ENCODE peak calls at places on chromosomes 4 and X, in four cellular contexts. I is hepatocyte, W is caudate nucleus, J is mammary epithelial cell. Y is an unnamed sample.

GRCh38 chrX:20116087-20116574 is 576 bp downstream of the MAP7D2 start:
- DNase-seq in J (no peak), W (no peak), I (no peak), Y (no peak)

GRCh38 chr4:48602222-48602621 is 112.2 kb downstream of the ZAR1 start:
- DNase-seq in I (no peak), W (no peak), J (peak), Y (no peak)

GRCh38 chrX:68571292-68572256 is 72.7 kb downstream of the YIPF6 start:
- DNase-seq in W (peak), I (peak), J (peak), Y (no peak)

GRCh38 chr4:166065324-166065723 is 192.3 kb downstream of the TLL1 start:
- DNase-seq in W (no peak), I (no peak), J (peak), Y (no peak)

GRCh38 chr4:53314257-53314656 is 51.6 kb downstream of the SCFD2 start:
- DNase-seq in I (no peak), J (no peak), W (no peak), Y (no peak)

GRCh38 chrX:20974326-20974725 is 399.9 kb upstream of the CNKSR2 start:
- DNase-seq in J (peak), W (no peak), I (no peak), Y (no peak)

GRCh38 chr4:130043796-130044195 is 947.8 kb downstream of the C4orf33 start:
- DNase-seq in W (no peak), I (peak), J (no peak), Y (no peak)

GRCh38 chr4:144754562-144755410 is 108.8 kb downstream of the HHIP start:
- DNase-seq in W (no peak), J (peak), I (no peak), Y (no peak)

GRCh38 chr4:98939892-98940298 is 11.0 kb upstream of the EIF4E start:
- DNase-seq in J (peak), W (no peak), I (peak), Y (no peak)

GRCh38 chr4:116275006-116275405 is 810.4 kb downstream of the TRAM1L1 start:
- DNase-seq in J (no peak), W (no peak), I (no peak), Y (no peak)

DNA sequence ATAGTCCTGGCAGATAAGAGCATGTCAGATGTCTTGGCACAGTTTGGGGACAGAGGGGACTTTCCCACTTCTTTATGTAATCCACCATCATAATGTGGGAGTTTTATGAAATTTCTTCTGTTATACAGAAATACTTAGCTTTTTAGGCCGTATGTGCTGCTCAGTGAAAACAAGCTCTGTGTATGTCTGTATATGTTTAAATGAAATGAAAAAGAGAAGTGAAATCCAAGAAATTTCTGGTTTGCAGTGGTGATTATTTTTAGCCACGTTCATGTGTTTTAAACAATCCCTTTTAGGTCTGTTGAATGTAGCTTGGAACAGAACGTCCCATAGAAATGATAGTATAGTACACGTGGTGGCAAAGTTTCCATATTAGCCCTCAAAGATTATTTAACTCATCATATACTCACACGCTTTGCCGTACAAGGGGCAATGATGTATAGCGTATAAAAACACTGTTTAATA is 41.0 kb downstream of the GAB1 start:
- DNase-seq in I (no peak), J (no peak), W (no peak), Y (no peak)
- H3K27ac ChIP-seq in I (peak), J (no peak), W (peak), Y (peak)

GRCh38 chr4:36255575-36255974 is 11.3 kb upstream of the ARAP2 start:
- DNase-seq in W (no peak), I (no peak), J (no peak), Y (peak)
- H3K27ac ChIP-seq in W (peak), I (no peak), J (no peak), Y (peak)

GRCh38 chrX:110022555-110023448 is 19.9 kb downstream of the TMEM164 start:
- DNase-seq in J (no peak), I (no peak), W (no peak), Y (no peak)

GRCh38 chrX:110015915-110016314 is 13.0 kb downstream of the TMEM164 start:
- DNase-seq in J (no peak), W (no peak), I (no peak), Y (no peak)

GRCh38 chrX:110026099-110026844 is 23.4 kb downstream of the TMEM164 start:
- DNase-seq in J (peak), I (peak), W (no peak), Y (no peak)

DNA sequence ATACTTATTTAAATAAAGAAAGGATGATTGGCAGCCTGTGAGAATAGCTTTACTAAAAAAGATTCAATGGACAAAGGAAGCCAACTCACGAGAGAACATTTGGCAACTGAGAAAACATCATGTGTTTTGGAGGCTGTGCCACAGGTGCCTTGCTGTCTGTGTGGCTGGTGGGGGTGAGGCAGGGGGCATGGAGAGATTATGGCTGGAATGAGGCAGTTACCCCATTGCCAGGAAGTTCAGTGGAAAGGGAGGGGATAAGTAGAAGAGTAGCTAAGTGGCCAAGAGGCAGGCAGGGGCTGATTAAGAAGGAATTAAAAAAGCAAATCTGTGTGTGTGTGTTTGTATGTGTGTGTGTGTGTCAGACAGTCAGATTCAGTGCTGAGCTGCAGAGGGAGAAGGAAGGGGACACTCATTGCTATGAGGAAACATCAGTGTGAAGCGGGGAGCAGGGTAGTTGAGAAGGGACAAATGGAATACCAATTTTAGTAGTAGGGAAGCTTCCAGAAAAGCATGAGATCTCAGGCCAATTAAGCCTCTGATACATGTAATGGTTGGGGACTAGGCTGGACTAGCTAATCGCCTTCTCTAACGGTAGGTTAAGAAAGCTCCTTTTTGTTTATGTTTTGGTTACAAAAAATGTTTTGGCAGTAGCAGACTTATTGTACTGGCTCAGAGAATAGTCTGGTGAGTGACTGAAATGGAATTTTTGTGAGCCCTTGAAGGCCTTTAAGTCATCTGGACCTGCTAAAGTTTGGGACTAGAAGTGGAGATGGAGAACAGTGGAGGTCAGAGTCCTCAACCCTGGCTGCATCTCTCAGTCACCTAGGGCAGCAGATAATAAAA is 18.5 kb downstream of the TMEM164 start:
- DNase-seq in I (no peak), W (no peak), J (no peak), Y (no peak)
- H3K27ac ChIP-seq in I (no peak), W (peak), J (no peak), Y (no peak)

DNA sequence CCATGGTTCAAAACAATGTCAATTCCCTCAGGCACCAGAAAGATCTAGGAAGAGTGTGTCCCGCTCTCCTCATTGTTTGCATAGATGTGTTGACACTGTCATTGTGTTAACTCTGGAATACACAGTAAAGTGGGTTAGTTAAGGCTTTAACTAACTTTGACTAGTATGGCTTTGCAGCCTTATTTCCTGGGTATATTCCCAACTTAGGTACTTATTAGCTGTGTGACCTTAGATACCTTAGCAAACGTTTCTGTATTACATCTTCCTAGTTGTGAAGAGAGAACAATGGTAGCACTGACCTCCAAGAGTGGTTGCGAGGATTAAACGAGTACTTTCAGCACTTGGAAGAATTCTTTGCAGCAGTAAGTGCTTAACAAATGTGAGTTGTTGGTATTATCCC is 97.6 kb upstream of the PGRMC2 start:
- DNase-seq in W (no peak), J (no peak), I (no peak), Y (no peak)
- H3K27ac ChIP-seq in W (no peak), J (peak), I (peak), Y (no peak)

GRCh38 chr4:158015241-158015640 is 157.6 kb downstream of the GASK1B start:
- DNase-seq in I (no peak), W (no peak), J (peak), Y (no peak)
- H3K27ac ChIP-seq in I (no peak), W (peak), J (peak), Y (no peak)

DNA sequence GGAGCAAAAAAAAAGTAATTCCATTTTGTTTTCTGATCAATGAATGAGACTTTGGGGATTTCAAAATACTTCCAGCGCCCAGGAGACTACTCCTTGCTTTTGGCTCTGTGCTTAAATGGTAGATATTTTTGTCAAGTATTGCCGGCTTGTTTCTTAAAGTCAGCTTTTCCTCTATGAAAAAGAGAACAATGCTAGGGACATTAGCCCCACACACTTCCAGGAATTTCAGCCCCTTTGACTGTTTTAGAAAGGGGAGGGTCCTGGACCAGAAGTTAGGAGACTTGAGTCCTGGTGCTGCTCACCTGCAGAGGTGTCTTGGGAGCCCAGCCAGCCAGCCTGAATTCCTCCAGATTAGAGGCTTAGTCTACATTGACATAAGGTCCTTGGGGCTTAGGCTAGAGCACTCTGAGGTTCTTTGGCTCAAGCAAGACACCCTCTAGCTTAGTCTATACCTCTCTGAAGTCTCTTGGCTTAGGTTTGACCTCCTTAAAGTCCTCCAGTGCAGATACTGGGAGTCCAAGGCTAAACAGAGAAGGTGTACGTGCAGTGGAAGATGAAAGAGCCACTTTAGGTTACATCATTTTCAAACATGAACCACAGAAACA is 1.6 kb upstream of the SETD7 start:
- DNase-seq in I (no peak), J (no peak), W (no peak), Y (no peak)
- H3K27ac ChIP-seq in I (peak), J (no peak), W (no peak), Y (peak)

GRCh38 chrX:127574829-127575228 is 477.4 kb downstream of the ACTRT1 start:
- DNase-seq in J (no peak), I (no peak), W (no peak), Y (no peak)

GRCh38 chrX:127570276-127570675 is 481.9 kb downstream of the ACTRT1 start:
- DNase-seq in J (no peak), I (no peak), W (no peak), Y (no peak)
- H3K27ac ChIP-seq in J (no peak), I (no peak), W (no peak), Y (no peak)

DNA sequence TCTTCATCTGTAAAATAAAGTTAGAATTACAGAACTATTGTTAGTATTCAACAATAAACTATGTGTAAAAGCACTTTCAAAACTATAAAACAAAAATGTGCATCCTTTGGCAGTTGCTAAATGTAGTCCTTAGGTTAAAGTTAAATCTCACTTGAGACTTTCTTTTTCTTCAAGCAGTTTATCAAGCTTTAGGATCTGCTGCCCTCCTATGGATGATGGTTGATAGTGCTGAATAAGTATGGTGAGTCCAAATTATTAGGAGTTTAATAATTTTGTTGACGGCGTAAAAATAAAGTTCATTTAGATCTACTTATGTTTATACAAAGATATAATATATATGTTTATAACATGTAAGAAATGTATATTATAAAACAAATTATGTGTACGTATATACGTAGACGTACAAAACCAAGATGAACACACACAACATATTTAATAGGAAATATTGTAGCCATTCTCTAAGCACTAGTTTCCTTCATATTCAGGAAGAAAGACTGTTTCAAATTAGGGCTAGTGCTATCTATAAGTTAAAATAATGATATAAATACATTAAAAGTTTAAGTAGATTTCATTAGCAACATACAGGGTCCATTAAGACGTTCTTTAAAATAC is 22.3 kb downstream of the UGT2A2 start:
- DNase-seq in W (no peak), I (peak), J (peak), Y (no peak)
- H3K27ac ChIP-seq in W (no peak), I (no peak), J (no peak), Y (no peak)

DNA sequence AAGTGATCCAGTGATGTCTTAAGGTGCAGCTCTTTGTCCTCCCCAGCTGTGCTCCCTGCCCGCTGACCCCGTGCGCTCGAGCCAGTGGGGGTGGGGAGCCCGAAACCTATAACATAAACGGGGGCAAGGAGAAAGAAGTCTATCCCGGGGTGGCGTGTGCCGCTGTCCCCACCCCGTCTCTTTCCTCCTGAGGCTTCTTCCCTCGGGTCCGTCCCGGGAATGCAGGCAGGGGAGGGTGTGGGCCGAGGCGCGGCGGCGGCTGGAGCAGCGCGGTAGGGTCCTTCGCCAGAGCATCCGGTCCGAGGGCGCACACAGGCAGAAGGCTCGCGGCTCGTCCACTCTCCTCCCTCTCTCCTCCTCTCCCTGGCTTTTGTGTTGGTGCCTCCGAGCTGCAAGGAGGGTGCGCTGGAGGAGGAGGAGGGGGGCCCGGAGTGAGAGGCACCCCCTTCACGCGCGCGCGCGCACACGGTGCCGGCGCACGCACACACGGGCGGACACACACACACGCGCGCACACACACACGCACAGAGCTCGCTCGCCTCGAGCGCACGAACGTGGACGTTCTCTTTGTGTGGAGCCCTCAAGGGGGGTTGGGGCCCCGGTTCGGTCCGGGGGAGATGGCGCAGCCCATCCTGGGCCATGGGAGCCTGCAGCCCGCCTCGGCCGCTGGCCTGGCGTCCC is at the start of gene RAB33A:
- DNase-seq in W (peak), I (peak), J (no peak), Y (peak)
- H3K27ac ChIP-seq in W (peak), I (peak), J (no peak), Y (peak)

DNA sequence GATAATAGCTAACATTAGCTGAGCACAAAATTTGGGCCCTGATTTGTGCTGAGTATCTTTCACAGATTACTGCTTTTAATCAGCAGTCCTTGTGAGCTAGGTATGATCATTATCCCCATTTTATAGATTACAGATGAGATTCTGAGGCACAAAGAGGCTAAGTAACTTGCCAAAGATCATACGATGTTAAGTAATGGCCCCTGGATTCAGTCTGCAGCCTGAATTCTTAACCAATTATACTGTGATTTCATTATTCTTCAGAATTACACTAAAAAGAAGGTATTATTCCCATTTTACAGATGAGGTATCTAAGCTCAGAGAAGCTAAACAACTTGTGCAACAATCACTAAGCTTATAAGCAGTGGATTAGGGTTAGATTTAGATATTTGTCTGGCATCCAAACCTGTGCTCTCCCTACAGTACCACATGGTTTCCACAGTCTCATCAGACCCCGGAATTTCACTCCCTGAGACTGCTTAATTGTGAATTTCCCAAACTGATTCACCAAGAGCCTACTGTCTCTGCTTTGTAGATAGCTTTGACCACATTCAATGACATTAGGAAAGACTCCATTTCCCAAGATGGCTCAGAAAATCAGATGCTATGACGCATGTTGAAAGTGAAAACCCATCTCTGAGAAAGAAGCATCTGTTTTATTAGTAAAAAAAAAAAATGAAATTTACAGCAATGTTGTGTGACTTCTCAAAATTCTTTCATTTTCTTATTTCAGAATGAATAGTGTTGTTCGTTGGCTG is 97.7 kb upstream of the MYOZ2 start:
- DNase-seq in W (no peak), I (no peak), J (no peak), Y (no peak)
- H3K27ac ChIP-seq in W (no peak), I (no peak), J (no peak), Y (no peak)

Y was measured in substantia nigra.